ENCODE peak calls at places on chromosomes 5 and 9, in five cellular contexts. A is CD4-positive, alpha-beta T cell; M is activated CD4-positive, alpha-beta T cell treated with anti-CD3 and anti-CD28 coated beads, Interleukin-2, amount 50 U/mL, for 1 hour; U is cardiac muscle cell; B is MG63. F is an unnamed sample.

GRCh38 chr5:3789519-3790193 is 194.0 kb downstream of the IRX1 start:
- DNase-seq in M (no peak), B (no peak), U (no peak), A (no peak), F (no peak)

GRCh38 chr5:137365126-137365865 is 133.8 kb downstream of the SPOCK1 start:
- DNase-seq in M (no peak), A (no peak), U (no peak), B (no peak), F (no peak)

GRCh38 chr5:176543428-176544182 is 5.5 kb upstream of the CDHR2 start:
- DNase-seq in B (peak; percentile 85), U (peak; percentile 82), M (peak; percentile 67), A (peak; percentile 66), F (peak; percentile 49)

GRCh38 chr5:66796306-66797292 is 200.4 kb downstream of the MAST4 start:
- DNase-seq in A (no peak), B (peak; percentile 7), M (no peak), U (no peak), F (no peak)

GRCh38 chr5:175922192-175922885 is 45.8 kb downstream of the THOC3 start:
- DNase-seq in M (no peak), U (no peak), B (peak; percentile 91), A (no peak), F (no peak)

GRCh38 chr5:32444946-32445758 is 612 bp upstream of the ZFR start:
- DNase-seq in U (no peak), M (no peak), A (no peak), B (no peak), F (no peak)

GRCh38 chr9:132154925-132155324 is 6.9 kb upstream of the NTNG2 start:
- DNase-seq in U (no peak), M (no peak), B (no peak), A (no peak), F (no peak)

GRCh38 chr5:1555011-1555807 is 31.4 kb upstream of the LPCAT1 start:
- DNase-seq in M (no peak), A (no peak), B (peak; percentile 100), U (no peak), F (no peak)

GRCh38 chr9:99023831-99024230 is 80.1 kb downstream of the COL15A1 start:
- DNase-seq in U (peak; percentile 55), A (no peak), B (peak; percentile 47), M (no peak), F (no peak)

GRCh38 chr5:124963236-124963929 is 216.9 kb upstream of the ZNF608 start:
- DNase-seq in B (peak; percentile 5), M (no peak), U (peak; percentile 4), A (no peak), F (no peak)

GRCh38 chr5:140587495-140587894 is 22.9 kb downstream of the SLC35A4 start:
- DNase-seq in A (no peak), B (no peak), U (no peak), M (no peak), F (no peak)

GRCh38 chr9:69034071-69034470 is 1.5 kb upstream of the FXN start:
- DNase-seq in U (no peak), M (no peak), B (no peak), A (no peak), F (no peak)

GRCh38 chr5:33792559-33792958 is 99.2 kb downstream of the ADAMTS12 start:
- DNase-seq in B (no peak), A (no peak), M (no peak), U (no peak), F (no peak)

GRCh38 chr5:109192027-109192426 is 217.7 kb downstream of the PJA2 start:
- DNase-seq in U (no peak), B (no peak), M (no peak), A (no peak), F (no peak)

GRCh38 chr9:4137234-4137633 is 162.6 kb downstream of the GLIS3 start:
- DNase-seq in B (peak; percentile 60), M (no peak), A (no peak), U (peak; percentile 15), F (no peak)

GRCh38 chr5:122775713-122776084 is 819 bp downstream of the SNX2 start:
- DNase-seq in U (no peak), M (no peak), A (no peak), B (no peak), F (no peak)

GRCh38 chr9:89719202-89719601 is 114.4 kb downstream of the GADD45G start:
- DNase-seq in A (no peak), B (no peak), U (no peak), M (no peak), F (no peak)

GRCh38 chr9:98251554-98251953 is 3.9 kb downstream of the TBC1D2 start:
- DNase-seq in A (no peak), M (no peak), B (peak; percentile 93), U (no peak), F (no peak)

GRCh38 chr5:172469697-172470096 is 15.4 kb upstream of the SH3PXD2B start:
- DNase-seq in B (no peak), M (no peak), U (no peak), A (no peak), F (no peak)

GRCh38 chr9:1298027-1298426 is 247.9 kb downstream of the DMRT2 start:
- DNase-seq in U (no peak), M (no peak), B (no peak), A (no peak), F (no peak)

GRCh38 chr5:168874713-168875380 is 295.7 kb upstream of the PANK3 start:
- DNase-seq in M (no peak), U (no peak), A (no peak), B (no peak), F (no peak)

GRCh38 chr5:96753848-96754247 is 53.9 kb downstream of the ERAP1 start:
- DNase-seq in M (no peak), U (no peak), B (no peak), A (no peak), F (no peak)

GRCh38 chr9:134689320-134690181 is 47.9 kb downstream of the COL5A1 start:
- DNase-seq in U (peak; percentile 67), A (no peak), M (no peak), B (peak; percentile 26), F (no peak)

GRCh38 chr5:96871022-96871388 is 5.3 kb upstream of the ERAP2 start:
- DNase-seq in U (no peak), A (no peak), B (no peak), M (no peak), F (no peak)

GRCh38 chr5:38948501-38948900 is 102.7 kb downstream of the OSMR start:
- DNase-seq in A (no peak), M (no peak), U (no peak), B (no peak), F (no peak)

GRCh38 chr9:127210851-127211730 is 53.5 kb upstream of the GARNL3 start:
- DNase-seq in A (no peak), M (no peak), U (no peak), B (no peak), F (no peak)